ENCODE peak calls at places on chromosomes 2 and 18, in ten cellular contexts. V, O, K, L, U, C, I, J, E and Q are unnamed samples.

GRCh38 chr18:40851014-40851429 is 1104.0 kb upstream of the PIK3C3 start:
- DNase-seq in V (no peak), O (no peak), K (peak), L (no peak), U (no peak), C (no peak), I (no peak), J (no peak), E (no peak), Q (no peak)

GRCh38 chr2:135052997-135053474 is 944 bp downstream of the RAB3GAP1 start:
- DNase-seq in V (peak), O (no peak), K (peak), L (no peak), U (no peak), C (no peak), I (peak), J (no peak), E (peak), Q (no peak)

GRCh38 chr2:196173505-196173904 is 2.1 kb upstream of the STK17B start:
- DNase-seq in V (no peak), O (no peak), K (no peak), L (no peak), U (no peak), C (peak), I (no peak), J (no peak), E (no peak), Q (no peak)

GRCh38 chr2:121722479-121722878 is 14.2 kb downstream of the NIFK start:
- DNase-seq in V (no peak), O (no peak), K (peak), L (no peak), U (no peak), C (no peak), I (peak), J (no peak), E (no peak), Q (peak)

GRCh38 chr18:3596324-3597158 is 146.6 kb downstream of the TGIF1 start:
- DNase-seq in V (peak), O (no peak), K (peak), L (no peak), U (no peak), C (peak), I (no peak), J (peak), E (no peak), Q (peak)

GRCh38 chr2:48346124-48346536 is 183.8 kb upstream of the STON1 start:
- DNase-seq in V (no peak), O (peak), K (peak), L (no peak), U (no peak), C (peak), I (peak), J (no peak), E (no peak), Q (peak)

GRCh38 chr18:46398005-46398404 is 259.0 kb downstream of the LOXHD1 start:
- DNase-seq in V (no peak), O (no peak), K (no peak), L (no peak), U (no peak), C (no peak), I (no peak), J (no peak), E (no peak), Q (no peak)

GRCh38 chr2:88489181-88489580 is 36.7 kb upstream of the FOXI3 start:
- DNase-seq in V (no peak), O (no peak), K (no peak), L (no peak), U (no peak), C (no peak), I (no peak), J (no peak), E (no peak), Q (no peak)

GRCh38 chr2:240915526-240916335 is 9.6 kb downstream of the CROCC2 start:
- DNase-seq in V (no peak), O (no peak), K (no peak), L (no peak), U (no peak), C (no peak), I (peak), J (no peak), E (no peak), Q (peak)

GRCh38 chr2:33412920-33413319 is 63.5 kb upstream of the RASGRP3 start:
- DNase-seq in V (no peak), O (peak), K (peak), L (peak), U (no peak), C (peak), I (peak), J (no peak), E (no peak), Q (no peak)

GRCh38 chr2:241844831-241845578 is 13.7 kb downstream of the PDCD1 start:
- DNase-seq in V (no peak), O (no peak), K (no peak), L (peak), U (no peak), C (no peak), I (peak), J (peak), E (no peak), Q (no peak)

GRCh38 chr2:69755862-69756467 is 14.0 kb downstream of the ANXA4 start:
- DNase-seq in V (no peak), O (no peak), K (peak), L (no peak), U (no peak), C (no peak), I (peak), J (no peak), E (no peak), Q (peak)

GRCh38 chr2:52918551-52918950 is 849.1 kb upstream of the CHAC2 start:
- DNase-seq in V (no peak), O (no peak), K (peak), L (no peak), U (no peak), C (no peak), I (no peak), J (no peak), E (no peak), Q (no peak)

GRCh38 chr2:28676153-28676835 is 75.3 kb upstream of the PPP1CB start:
- DNase-seq in V (no peak), O (no peak), K (no peak), L (no peak), U (no peak), C (no peak), I (no peak), J (no peak), E (no peak), Q (no peak)